ENCODE peak calls at places on chromosomes 16 and 17, in eight cellular contexts. One of them, this sample, is unnamed.

GRCh38 chr17:64534187-64534586 is 27.4 kb downstream of the CEP95 start:
- DNase-seq in NCI-H510A: no peak
- DNase-seq in central memory CD4-positive, alpha-beta T cell: no peak
- DNase-seq in Right ventricle myocardium superior: no peak
- DNase-seq in sciatic nerve: no peak
- DNase-seq in M059J: peak; percentile 24
- DNase-seq in NB4: peak; percentile 13
- DNase-seq in nucleus accumbens: no peak
- DNase-seq in this sample: no peak

GRCh38 chr17:48330386-48330785 is 99.6 kb downstream of the SKAP1 start:
- DNase-seq in NB4: no peak
- DNase-seq in M059J: peak; percentile 39
- DNase-seq in NCI-H510A: no peak
- DNase-seq in nucleus accumbens: no peak
- DNase-seq in sciatic nerve: no peak
- DNase-seq in central memory CD4-positive, alpha-beta T cell: no peak
- DNase-seq in Right ventricle myocardium superior: no peak
- DNase-seq in this sample: no peak

GRCh38 chr17:33929181-33929724 is 325.8 kb upstream of the CCL2 start:
- DNase-seq in nucleus accumbens: no peak
- DNase-seq in NB4: no peak
- DNase-seq in central memory CD4-positive, alpha-beta T cell: no peak
- DNase-seq in M059J: no peak
- DNase-seq in NCI-H510A: no peak
- DNase-seq in Right ventricle myocardium superior: no peak
- DNase-seq in sciatic nerve: no peak
- DNase-seq in this sample: no peak

GRCh38 chr17:37450090-37450489 is 39.6 kb upstream of the DUSP14 start:
- DNase-seq in NB4: no peak
- DNase-seq in NCI-H510A: no peak
- DNase-seq in M059J: no peak
- DNase-seq in central memory CD4-positive, alpha-beta T cell: no peak
- DNase-seq in nucleus accumbens: no peak
- DNase-seq in sciatic nerve: no peak
- DNase-seq in Right ventricle myocardium superior: no peak
- DNase-seq in this sample: no peak

GRCh38 chr16:88507231-88507743 is 54.2 kb downstream of the ZFPM1 start:
- DNase-seq in NCI-H510A: no peak
- DNase-seq in sciatic nerve: no peak
- DNase-seq in nucleus accumbens: no peak
- DNase-seq in Right ventricle myocardium superior: no peak
- DNase-seq in central memory CD4-positive, alpha-beta T cell: no peak
- DNase-seq in NB4: no peak
- DNase-seq in M059J: peak; percentile 32
- DNase-seq in this sample: no peak

GRCh38 chr16:83882118-83882879 is 16.6 kb upstream of the MLYCD start:
- DNase-seq in NCI-H510A: no peak
- DNase-seq in Right ventricle myocardium superior: no peak
- DNase-seq in NB4: no peak
- DNase-seq in central memory CD4-positive, alpha-beta T cell: no peak
- DNase-seq in sciatic nerve: no peak
- DNase-seq in M059J: no peak
- DNase-seq in nucleus accumbens: no peak
- DNase-seq in this sample: no peak

GRCh38 chr17:5947701-5948180 is 122.4 kb upstream of the WSCD1 start:
- DNase-seq in M059J: no peak
- DNase-seq in sciatic nerve: no peak
- DNase-seq in Right ventricle myocardium superior: no peak
- DNase-seq in NB4: no peak
- DNase-seq in central memory CD4-positive, alpha-beta T cell: no peak
- DNase-seq in NCI-H510A: no peak
- DNase-seq in nucleus accumbens: no peak
- DNase-seq in this sample: no peak

GRCh38 chr16:83727018-83727417 is 80.8 kb upstream of the HSBP1 start:
- DNase-seq in NB4: peak; percentile 97
- DNase-seq in sciatic nerve: no peak
- DNase-seq in M059J: peak; percentile 89
- DNase-seq in nucleus accumbens: no peak
- DNase-seq in central memory CD4-positive, alpha-beta T cell: no peak
- DNase-seq in NCI-H510A: no peak
- DNase-seq in Right ventricle myocardium superior: no peak
- DNase-seq in this sample: no peak

GRCh38 chr16:54027126-54027922 is 259.3 kb downstream of the IRX3 start:
- DNase-seq in central memory CD4-positive, alpha-beta T cell: no peak
- DNase-seq in nucleus accumbens: no peak
- DNase-seq in NCI-H510A: no peak
- DNase-seq in M059J: peak; percentile 92
- DNase-seq in NB4: no peak
- DNase-seq in Right ventricle myocardium superior: no peak
- DNase-seq in sciatic nerve: no peak
- DNase-seq in this sample: no peak

GRCh38 chr17:42047343-42047742 is 3.1 kb downstream of the C17orf113 start:
- DNase-seq in Right ventricle myocardium superior: no peak
- DNase-seq in NCI-H510A: no peak
- DNase-seq in nucleus accumbens: no peak
- DNase-seq in M059J: no peak
- DNase-seq in sciatic nerve: no peak
- DNase-seq in NB4: no peak
- DNase-seq in central memory CD4-positive, alpha-beta T cell: no peak
- DNase-seq in this sample: no peak

GRCh38 chr16:71738820-71739219 is 14.3 kb upstream of the PHLPP2 start:
- DNase-seq in central memory CD4-positive, alpha-beta T cell: no peak
- DNase-seq in NB4: no peak
- DNase-seq in nucleus accumbens: no peak
- DNase-seq in sciatic nerve: no peak
- DNase-seq in Right ventricle myocardium superior: no peak
- DNase-seq in M059J: no peak
- DNase-seq in NCI-H510A: no peak
- DNase-seq in this sample: no peak

GRCh38 chr17:82444941-82445521 is 5.5 kb downstream of the CYBC1 start:
- DNase-seq in NB4: no peak
- DNase-seq in sciatic nerve: no peak
- DNase-seq in NCI-H510A: no peak
- DNase-seq in M059J: peak; percentile 23
- DNase-seq in Right ventricle myocardium superior: no peak
- DNase-seq in central memory CD4-positive, alpha-beta T cell: no peak
- DNase-seq in nucleus accumbens: no peak
- DNase-seq in this sample: no peak

GRCh38 chr16:28218109-28218508 is 6.3 kb upstream of the XPO6 start:
- DNase-seq in sciatic nerve: no peak
- DNase-seq in Right ventricle myocardium superior: no peak
- DNase-seq in nucleus accumbens: no peak
- DNase-seq in M059J: peak; percentile 65
- DNase-seq in central memory CD4-positive, alpha-beta T cell: peak; percentile 67
- DNase-seq in NB4: peak; percentile 69
- DNase-seq in NCI-H510A: no peak
- DNase-seq in this sample: no peak

GRCh38 chr17:43888548-43888947 is 18.8 kb downstream of the MPP2 start:
- DNase-seq in sciatic nerve: peak; percentile 6
- DNase-seq in NB4: no peak
- DNase-seq in nucleus accumbens: no peak
- DNase-seq in Right ventricle myocardium superior: no peak
- DNase-seq in M059J: no peak
- DNase-seq in NCI-H510A: no peak
- DNase-seq in central memory CD4-positive, alpha-beta T cell: no peak
- DNase-seq in this sample: no peak

GRCh38 chr17:39357978-39358377 is 43.4 kb downstream of the FBXL20 start:
- DNase-seq in NB4: no peak
- DNase-seq in Right ventricle myocardium superior: no peak
- DNase-seq in central memory CD4-positive, alpha-beta T cell: no peak
- DNase-seq in NCI-H510A: no peak
- DNase-seq in nucleus accumbens: no peak
- DNase-seq in sciatic nerve: no peak
- DNase-seq in M059J: no peak
- DNase-seq in this sample: no peak

GRCh38 chr17:83046759-83047478 is 32.5 kb upstream of the METRNL start:
- DNase-seq in central memory CD4-positive, alpha-beta T cell: no peak
- DNase-seq in nucleus accumbens: no peak
- DNase-seq in Right ventricle myocardium superior: no peak
- DNase-seq in NB4: peak; percentile 31
- DNase-seq in M059J: no peak
- DNase-seq in sciatic nerve: no peak
- DNase-seq in NCI-H510A: no peak
- DNase-seq in this sample: no peak

GRCh38 chr17:19311421-19312215 is 50.9 kb downstream of the B9D1 start:
- DNase-seq in Right ventricle myocardium superior: no peak
- DNase-seq in NCI-H510A: no peak
- DNase-seq in nucleus accumbens: no peak
- DNase-seq in M059J: peak; percentile 78
- DNase-seq in sciatic nerve: no peak
- DNase-seq in central memory CD4-positive, alpha-beta T cell: no peak
- DNase-seq in NB4: peak; percentile 74
- DNase-seq in this sample: no peak

GRCh38 chr17:73062726-73063125 is 29.8 kb downstream of the SLC39A11 start:
- DNase-seq in Right ventricle myocardium superior: no peak
- DNase-seq in central memory CD4-positive, alpha-beta T cell: no peak
- DNase-seq in nucleus accumbens: no peak
- DNase-seq in NCI-H510A: no peak
- DNase-seq in NB4: no peak
- DNase-seq in sciatic nerve: peak; percentile 15
- DNase-seq in M059J: no peak
- DNase-seq in this sample: no peak

GRCh38 chr16:67199011-67199807 is at the start of gene ELMO3:
- DNase-seq in Right ventricle myocardium superior: no peak
- DNase-seq in M059J: no peak
- DNase-seq in central memory CD4-positive, alpha-beta T cell: no peak
- DNase-seq in NCI-H510A: no peak
- DNase-seq in nucleus accumbens: no peak
- DNase-seq in sciatic nerve: no peak
- DNase-seq in NB4: no peak
- DNase-seq in this sample: no peak

GRCh38 chr17:83195330-83196087 is 116.1 kb downstream of the METRNL start:
- DNase-seq in sciatic nerve: peak; percentile 79
- DNase-seq in central memory CD4-positive, alpha-beta T cell: no peak
- DNase-seq in NB4: peak; percentile 14
- DNase-seq in nucleus accumbens: no peak
- DNase-seq in NCI-H510A: no peak
- DNase-seq in M059J: peak; percentile 86
- DNase-seq in Right ventricle myocardium superior: peak; percentile 81
- DNase-seq in this sample: no peak

GRCh38 chr16:3046506-3047386 is at the start of gene MMP25:
- DNase-seq in sciatic nerve: no peak
- DNase-seq in NCI-H510A: no peak
- DNase-seq in nucleus accumbens: no peak
- DNase-seq in NB4: peak; percentile 55
- DNase-seq in central memory CD4-positive, alpha-beta T cell: no peak
- DNase-seq in Right ventricle myocardium superior: no peak
- DNase-seq in M059J: no peak
- DNase-seq in this sample: no peak

GRCh38 chr16:54160939-54161897 is 125.4 kb downstream of the IRX3 start:
- DNase-seq in sciatic nerve: no peak
- DNase-seq in NB4: no peak
- DNase-seq in central memory CD4-positive, alpha-beta T cell: no peak
- DNase-seq in NCI-H510A: no peak
- DNase-seq in nucleus accumbens: no peak
- DNase-seq in M059J: no peak
- DNase-seq in Right ventricle myocardium superior: no peak
- DNase-seq in this sample: no peak

GRCh38 chr16:30645727-30646126 is 5.0 kb upstream of the PRR14 start:
- DNase-seq in NCI-H510A: no peak
- DNase-seq in central memory CD4-positive, alpha-beta T cell: no peak
- DNase-seq in nucleus accumbens: no peak
- DNase-seq in M059J: no peak
- DNase-seq in NB4: no peak
- DNase-seq in sciatic nerve: no peak
- DNase-seq in Right ventricle myocardium superior: no peak
- DNase-seq in this sample: no peak

GRCh38 chr16:19601083-19601976 is 45.8 kb downstream of the VPS35L start:
- DNase-seq in nucleus accumbens: peak; percentile 36
- DNase-seq in Right ventricle myocardium superior: no peak
- DNase-seq in NB4: peak; percentile 48
- DNase-seq in M059J: peak; percentile 19
- DNase-seq in sciatic nerve: no peak
- DNase-seq in NCI-H510A: no peak
- DNase-seq in central memory CD4-positive, alpha-beta T cell: peak; percentile 31
- DNase-seq in this sample: peak; percentile 25

GRCh38 chr17:37219876-37220608 is 155.7 kb upstream of the C17orf78 start:
- DNase-seq in NCI-H510A: no peak
- DNase-seq in nucleus accumbens: no peak
- DNase-seq in M059J: no peak
- DNase-seq in sciatic nerve: no peak
- DNase-seq in NB4: no peak
- DNase-seq in central memory CD4-positive, alpha-beta T cell: no peak
- DNase-seq in Right ventricle myocardium superior: no peak
- DNase-seq in this sample: no peak

GRCh38 chr17:72943826-72944689 is 148.4 kb downstream of the SLC39A11 start:
- DNase-seq in sciatic nerve: no peak
- DNase-seq in Right ventricle myocardium superior: no peak
- DNase-seq in NB4: peak; percentile 30
- DNase-seq in nucleus accumbens: no peak
- DNase-seq in central memory CD4-positive, alpha-beta T cell: no peak
- DNase-seq in NCI-H510A: no peak
- DNase-seq in M059J: no peak
- DNase-seq in this sample: no peak

GRCh38 chr16:20838250-20838649 is 31.9 kb downstream of the REXO5 start:
- DNase-seq in nucleus accumbens: no peak
- DNase-seq in central memory CD4-positive, alpha-beta T cell: no peak
- DNase-seq in NCI-H510A: no peak
- DNase-seq in sciatic nerve: no peak
- DNase-seq in NB4: no peak
- DNase-seq in M059J: no peak
- DNase-seq in Right ventricle myocardium superior: no peak
- DNase-seq in this sample: no peak

GRCh38 chr17:18992454-18993130 is 12.0 kb downstream of the FAM83G start:
- DNase-seq in M059J: no peak
- DNase-seq in central memory CD4-positive, alpha-beta T cell: peak; percentile 58
- DNase-seq in Right ventricle myocardium superior: no peak
- DNase-seq in NB4: no peak
- DNase-seq in NCI-H510A: peak; percentile 85
- DNase-seq in sciatic nerve: no peak
- DNase-seq in nucleus accumbens: no peak
- DNase-seq in this sample: peak; percentile 66

GRCh38 chr16:69787883-69788282 is 25.8 kb downstream of the WWP2 start:
- DNase-seq in central memory CD4-positive, alpha-beta T cell: no peak
- DNase-seq in M059J: no peak
- DNase-seq in NB4: no peak
- DNase-seq in Right ventricle myocardium superior: no peak
- DNase-seq in nucleus accumbens: no peak
- DNase-seq in NCI-H510A: no peak
- DNase-seq in sciatic nerve: no peak
- DNase-seq in this sample: no peak

GRCh38 chr17:3678095-3678820 is 9.6 kb downstream of the EMC6 start:
- DNase-seq in central memory CD4-positive, alpha-beta T cell: no peak
- DNase-seq in NCI-H510A: no peak
- DNase-seq in sciatic nerve: no peak
- DNase-seq in NB4: no peak
- DNase-seq in nucleus accumbens: no peak
- DNase-seq in Right ventricle myocardium superior: no peak
- DNase-seq in M059J: peak; percentile 58
- DNase-seq in this sample: no peak

GRCh38 chr17:57294629-57295501 is 38.5 kb downstream of the MSI2 start:
- DNase-seq in Right ventricle myocardium superior: no peak
- DNase-seq in central memory CD4-positive, alpha-beta T cell: no peak
- DNase-seq in M059J: peak; percentile 85
- DNase-seq in nucleus accumbens: no peak
- DNase-seq in NB4: peak; percentile 70
- DNase-seq in sciatic nerve: no peak
- DNase-seq in NCI-H510A: peak; percentile 91
- DNase-seq in this sample: peak; percentile 75

This sample was measured in NCI-H2107.